ENCODE peak calls at places on chromosomes 16 and 17, in five cellular contexts. K, B, M, G and U are unnamed samples.

GRCh38 chr17:2405247-2405926 is 4.5 kb upstream of the MNT start:
- DNase-seq in K (peak), B (peak), M (peak), G (no peak), U (no peak)

GRCh38 chr17:75241143-75241430 is 20.3 kb downstream of the GGA3 start:
- DNase-seq in K (no peak), B (no peak), M (no peak), G (no peak), U (no peak)

GRCh38 chr16:78684040-78684611 is 584.7 kb downstream of the WWOX start:
- DNase-seq in K (peak), B (peak), M (peak), G (peak), U (no peak)

GRCh38 chr17:55492951-55493350 is 18.3 kb downstream of the SMIM36 start:
- DNase-seq in K (no peak), B (no peak), M (no peak), G (no peak), U (no peak)

GRCh38 chr16:27951752-27952151 is 111.8 kb downstream of the GSG1L start:
- DNase-seq in K (peak), B (no peak), M (peak), G (no peak), U (peak)

GRCh38 chr16:88773812-88774291 is 11.2 kb downstream of the PIEZO1 start:
- DNase-seq in K (peak), B (peak), M (peak), G (peak), U (no peak)

GRCh38 chr16:84897911-84898377 is 78.2 kb downstream of the CRISPLD2 start:
- DNase-seq in K (no peak), B (no peak), M (no peak), G (no peak), U (no peak)

GRCh38 chr17:40915721-40916256 is 21.7 kb downstream of the KRT23 start:
- DNase-seq in K (no peak), B (no peak), M (peak), G (no peak), U (peak)

GRCh38 chr16:30951785-30952184 is 2.9 kb downstream of the ORAI3 start:
- DNase-seq in K (no peak), B (no peak), M (peak), G (no peak), U (no peak)

GRCh38 chr17:50037321-50038107 is 18.4 kb upstream of the ITGA3 start:
- DNase-seq in K (peak), B (peak), M (peak), G (no peak), U (no peak)

GRCh38 chr16:87800497-87800896 is 34.7 kb upstream of the KLHDC4 start:
- DNase-seq in K (no peak), B (no peak), M (no peak), G (no peak), U (no peak)

GRCh38 chr17:65959630-65960029 is 232.3 kb downstream of the CEP112 start:
- DNase-seq in K (no peak), B (no peak), M (no peak), G (no peak), U (no peak)

GRCh38 chr17:67221062-67221998 is 23.7 kb downstream of the HELZ start:
- DNase-seq in K (peak), B (no peak), M (peak), G (peak), U (no peak)

GRCh38 chr16:16996830-16997229 is 473.9 kb downstream of the XYLT1 start:
- DNase-seq in K (no peak), B (no peak), M (no peak), G (no peak), U (no peak)

GRCh38 chr17:80352216-80352895 is 62.6 kb upstream of the ENDOV start:
- DNase-seq in K (no peak), B (no peak), M (no peak), G (no peak), U (no peak)

GRCh38 chr16:87982491-87983415 is 31.5 kb downstream of the BANP start:
- DNase-seq in K (no peak), B (no peak), M (no peak), G (peak), U (no peak)

GRCh38 chr17:34827008-34827407 is 134.3 kb downstream of the CCT6B start:
- DNase-seq in K (no peak), B (no peak), M (no peak), G (no peak), U (no peak)

GRCh38 chr16:21227886-21228285 is 5.6 kb upstream of the ANKS4B start:
- DNase-seq in K (no peak), B (no peak), M (no peak), G (no peak), U (no peak)

GRCh38 chr16:9479008-9479407 is 387.6 kb downstream of the HAPSTR1 start:
- DNase-seq in K (no peak), B (no peak), M (no peak), G (no peak), U (no peak)

GRCh38 chr16:2473999-2474876 is 689 bp upstream of the TBC1D24 start:
- DNase-seq in K (no peak), B (peak), M (peak), G (no peak), U (no peak)

GRCh38 chr16:54928421-54929089 is 2.1 kb upstream of the IRX5 start:
- DNase-seq in K (no peak), B (peak), M (peak), G (peak), U (no peak)

GRCh38 chr16:75244225-75244792 is 7.1 kb downstream of the BCAR1 start:
- DNase-seq in K (no peak), B (peak), M (peak), G (no peak), U (no peak)

GRCh38 chr17:42281571-42282096 is 5.4 kb upstream of the STAT5B start:
- DNase-seq in K (no peak), B (no peak), M (no peak), G (no peak), U (no peak)

GRCh38 chr16:67404740-67405226 is 11.5 kb upstream of the TPPP3 start:
- DNase-seq in K (no peak), B (peak), M (no peak), G (peak), U (no peak)

GRCh38 chr17:40931311-40931710 is 6.1 kb downstream of the KRT23 start:
- DNase-seq in K (no peak), B (no peak), M (no peak), G (no peak), U (no peak)

GRCh38 chr17:69492410-69493071 is 78.0 kb downstream of the MAP2K6 start:
- DNase-seq in K (peak), B (no peak), M (peak), G (peak), U (no peak)

GRCh38 chr17:81365148-81365600 is 30.1 kb upstream of the BAHCC1 start:
- DNase-seq in K (peak), B (peak), M (peak), G (no peak), U (no peak)

GRCh38 chr17:81367171-81367570 is 28.1 kb upstream of the BAHCC1 start:
- DNase-seq in K (no peak), B (no peak), M (no peak), G (no peak), U (no peak)

GRCh38 chr17:81366648-81367047 is 28.6 kb upstream of the BAHCC1 start:
- DNase-seq in K (no peak), B (no peak), M (no peak), G (no peak), U (no peak)

GRCh38 chr17:81365601-81366585 is 29.4 kb upstream of the BAHCC1 start:
- DNase-seq in K (no peak), B (peak), M (peak), G (no peak), U (no peak)

GRCh38 chr17:81364278-81365147 is 30.7 kb upstream of the BAHCC1 start:
- DNase-seq in K (no peak), B (no peak), M (no peak), G (no peak), U (no peak)
- H3K4me3 ChIP-seq in K (no peak), B (no peak), M (no peak), G (no peak), U (peak)

DNA sequence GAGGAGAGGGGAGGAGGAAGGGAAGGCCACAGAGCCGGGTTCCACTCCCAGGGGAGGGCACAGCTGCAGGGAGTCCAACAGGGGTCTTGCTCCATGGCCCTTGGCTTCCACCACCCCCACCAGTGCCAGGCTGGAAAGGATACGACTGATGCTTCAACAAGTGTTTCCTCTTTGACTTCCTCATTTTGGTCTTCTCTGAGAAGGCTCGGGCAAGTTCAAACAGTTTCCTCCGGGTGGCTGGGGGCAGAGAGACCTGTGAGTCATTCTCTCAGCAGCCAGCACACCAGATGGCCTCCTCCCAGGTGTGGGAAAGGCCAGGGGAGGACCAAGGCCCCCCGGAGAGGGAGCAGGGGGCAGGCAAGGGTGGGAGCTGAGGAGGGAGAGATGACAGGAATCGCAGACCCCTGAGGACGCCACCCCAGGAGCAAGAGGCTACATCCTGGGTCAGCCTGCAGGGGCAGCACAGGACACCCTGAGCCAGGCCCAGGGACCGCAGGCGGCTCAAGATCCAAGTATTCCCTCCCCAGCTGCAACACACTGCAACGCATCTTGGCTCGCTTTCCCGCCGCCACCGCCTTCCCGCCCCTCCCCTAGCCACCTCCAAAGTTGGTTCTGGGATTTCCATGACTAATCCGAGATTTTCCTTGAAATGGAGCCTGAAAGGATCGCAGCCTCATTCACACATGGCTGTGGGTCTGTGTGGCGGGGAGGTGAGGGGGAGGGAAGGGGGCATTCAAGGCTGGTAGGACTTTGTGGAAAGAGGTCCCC is 18.3 kb upstream of the MRPS23 start:
- DNase-seq in K (peak), B (peak), M (peak), G (no peak), U (peak)
- TF ChIP-seq CTCF in K (peak), B (no peak), M (peak), G (no peak), U (peak)

GRCh38 chr17:9003355-9004131 is 17.8 kb upstream of the NTN1 start:
- DNase-seq in K (no peak), B (no peak), M (no peak), G (no peak), U (no peak)
- H3K4me3 ChIP-seq in K (no peak), B (no peak), M (peak), G (no peak), U (no peak)

DNA sequence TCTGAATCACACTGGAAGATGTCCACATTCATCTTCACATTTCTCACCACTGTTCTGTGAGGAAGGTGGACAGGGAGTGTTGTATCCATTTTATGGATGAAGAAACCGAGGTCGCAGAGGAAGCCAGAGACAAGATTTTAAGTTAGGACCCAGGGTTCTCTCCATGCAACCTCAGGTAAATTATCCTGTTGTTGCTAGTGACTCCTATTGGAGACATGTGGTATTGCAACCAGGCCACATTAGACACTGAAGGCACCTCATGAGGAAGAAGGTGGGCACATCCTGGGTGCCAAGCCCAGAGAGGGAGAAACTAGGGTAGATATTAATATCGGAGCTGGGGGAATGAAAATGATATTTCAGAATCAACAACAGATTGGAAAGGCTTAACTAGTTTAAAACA is 8.5 kb upstream of the WNT9B start:
- DNase-seq in K (no peak), B (no peak), M (no peak), G (no peak), U (no peak)
- TF ChIP-seq CTCF in K (peak), B (no peak), M (peak), G (peak), U (peak)

DNA sequence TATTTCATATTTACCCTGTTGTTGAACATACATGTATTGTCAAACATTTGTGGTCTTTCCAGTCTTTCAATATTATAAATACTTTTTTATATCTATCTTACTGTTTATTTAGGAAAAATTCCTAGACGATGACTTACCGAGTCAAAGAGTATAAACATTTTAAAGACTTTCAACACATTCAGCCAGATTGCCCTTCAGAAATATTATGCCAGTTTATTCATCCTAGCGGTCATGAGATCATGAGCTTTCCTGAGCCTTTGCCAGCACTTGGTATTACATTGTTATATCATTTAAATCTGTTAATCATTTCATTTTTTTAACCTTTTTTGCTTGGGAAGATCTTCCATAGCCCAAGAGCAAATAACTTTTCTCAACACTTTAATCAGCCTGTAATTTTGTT is 197.4 kb downstream of the SPECC1 start:
- DNase-seq in K (peak), B (no peak), M (peak), G (no peak), U (no peak)
- H3K4me3 ChIP-seq in K (no peak), B (no peak), M (no peak), G (no peak), U (no peak)